ENCODE peak calls at places on chromosome 15, in six cellular contexts. One of them, this sample, is unnamed.

GRCh38 chr15:92244703-92245102 is 149.0 kb upstream of the ST8SIA2 start:
- DNase-seq in H9: no peak
- DNase-seq in endothelial cell: no peak
- DNase-seq in esophagus muscularis mucosa: no peak
- DNase-seq in CD4-positive, alpha-beta T cell: no peak
- DNase-seq in GM10248: no peak
- DNase-seq in this sample: no peak

GRCh38 chr15:99682455-99682854 is 50.8 kb downstream of the LYSMD4 start:
- DNase-seq in endothelial cell: no peak
- DNase-seq in GM10248: no peak
- DNase-seq in CD4-positive, alpha-beta T cell: no peak
- DNase-seq in H9: no peak
- DNase-seq in esophagus muscularis mucosa: no peak
- DNase-seq in this sample: no peak

GRCh38 chr15:27124287-27124830 is 153.4 kb downstream of the GABRG3 start:
- DNase-seq in H9: no peak
- DNase-seq in endothelial cell: no peak
- DNase-seq in CD4-positive, alpha-beta T cell: no peak
- DNase-seq in esophagus muscularis mucosa: peak
- DNase-seq in GM10248: no peak
- DNase-seq in this sample: no peak

GRCh38 chr15:70710714-70711113 is 52.6 kb downstream of the UACA start:
- DNase-seq in endothelial cell: no peak
- DNase-seq in esophagus muscularis mucosa: no peak
- DNase-seq in H9: no peak
- DNase-seq in GM10248: no peak
- DNase-seq in CD4-positive, alpha-beta T cell: no peak
- DNase-seq in this sample: no peak

GRCh38 chr15:85707519-85708338 is 87.0 kb downstream of the KLHL25 start:
- DNase-seq in CD4-positive, alpha-beta T cell: no peak
- DNase-seq in esophagus muscularis mucosa: no peak
- DNase-seq in H9: no peak
- DNase-seq in GM10248: no peak
- DNase-seq in endothelial cell: no peak
- DNase-seq in this sample: no peak

GRCh38 chr15:73965730-73966103 is 26.4 kb downstream of the STOML1 start:
- DNase-seq in endothelial cell: no peak
- DNase-seq in H9: no peak
- DNase-seq in esophagus muscularis mucosa: no peak
- DNase-seq in GM10248: peak
- DNase-seq in CD4-positive, alpha-beta T cell: no peak
- DNase-seq in this sample: no peak

GRCh38 chr15:73232771-73233170 is 136.0 kb downstream of the HCN4 start:
- DNase-seq in esophagus muscularis mucosa: no peak
- DNase-seq in CD4-positive, alpha-beta T cell: no peak
- DNase-seq in endothelial cell: no peak
- DNase-seq in H9: no peak
- DNase-seq in GM10248: no peak
- DNase-seq in this sample: no peak

GRCh38 chr15:44711089-44711355 is at the start of gene PATL2:
- DNase-seq in H9: no peak
- DNase-seq in endothelial cell: no peak
- DNase-seq in GM10248: no peak
- DNase-seq in esophagus muscularis mucosa: no peak
- DNase-seq in CD4-positive, alpha-beta T cell: no peak
- DNase-seq in this sample: no peak

GRCh38 chr15:41465822-41466421 is 27.8 kb upstream of the ITPKA start:
- DNase-seq in esophagus muscularis mucosa: no peak
- DNase-seq in H9: no peak
- DNase-seq in endothelial cell: peak
- DNase-seq in GM10248: peak
- DNase-seq in CD4-positive, alpha-beta T cell: no peak
- DNase-seq in this sample: no peak

GRCh38 chr15:89494941-89495637 is 1.3 kb downstream of the RHCG start:
- DNase-seq in CD4-positive, alpha-beta T cell: no peak
- DNase-seq in esophagus muscularis mucosa: no peak
- DNase-seq in H9: peak
- DNase-seq in GM10248: peak
- DNase-seq in endothelial cell: peak
- DNase-seq in this sample: peak

GRCh38 chr15:78763111-78763795 is 48.0 kb downstream of the ADAMTS7 start:
- DNase-seq in esophagus muscularis mucosa: no peak
- DNase-seq in GM10248: no peak
- DNase-seq in CD4-positive, alpha-beta T cell: no peak
- DNase-seq in H9: no peak
- DNase-seq in endothelial cell: no peak
- DNase-seq in this sample: peak

DNA sequence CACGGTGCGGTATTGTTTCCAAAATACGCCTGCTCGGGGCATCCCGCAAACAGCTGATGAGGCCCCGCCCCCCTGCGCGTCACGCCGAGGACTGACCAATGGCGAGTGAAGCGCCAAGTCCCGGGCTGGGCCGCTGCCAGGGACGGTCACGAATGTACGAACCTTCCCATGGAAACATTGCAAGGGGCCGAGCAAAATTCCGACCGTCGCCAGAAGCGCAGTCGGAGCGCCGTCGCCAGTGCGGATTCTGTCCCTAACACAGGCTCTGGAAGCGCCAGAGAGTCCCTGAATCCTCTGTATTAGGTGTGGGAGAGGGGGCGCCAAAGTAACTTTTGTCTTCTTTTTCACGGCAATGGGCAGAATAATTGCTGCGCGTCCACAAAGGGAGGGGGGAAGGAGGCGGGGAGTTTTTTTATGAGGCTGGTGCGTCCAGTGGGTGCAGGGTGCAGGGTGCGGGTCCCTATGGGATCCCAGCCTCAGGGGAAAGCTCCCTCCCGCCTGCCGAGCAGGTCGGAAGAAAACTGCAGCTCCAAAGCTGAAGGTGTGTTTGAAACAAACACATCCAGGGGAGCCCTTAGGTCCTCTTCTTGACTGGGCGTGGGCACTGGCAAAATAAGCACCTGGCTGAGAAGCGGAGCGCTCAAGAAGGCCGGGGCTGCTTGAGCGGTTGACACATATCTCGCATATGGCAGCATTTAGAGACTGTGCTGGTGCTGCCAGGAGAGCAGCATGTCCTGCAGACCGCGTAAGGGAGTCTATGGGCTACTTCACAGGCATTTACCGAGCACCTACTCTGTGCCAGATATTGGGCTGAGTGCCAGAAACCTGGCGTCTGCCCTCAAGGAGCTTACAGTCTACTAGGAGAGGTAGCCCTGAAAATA is at the start of gene BMF:
- DNase-seq in GM10248: peak
- DNase-seq in CD4-positive, alpha-beta T cell: peak
- DNase-seq in H9: peak
- DNase-seq in endothelial cell: peak
- DNase-seq in esophagus muscularis mucosa: peak
- DNase-seq in this sample: peak
- TF ChIP-seq CTCF in GM10248: no peak
- TF ChIP-seq CTCF in CD4-positive, alpha-beta T cell: peak
- TF ChIP-seq CTCF in H9: peak
- TF ChIP-seq CTCF in endothelial cell: no peak
- TF ChIP-seq CTCF in esophagus muscularis mucosa: peak
- TF ChIP-seq CTCF in this sample: no peak

DNA sequence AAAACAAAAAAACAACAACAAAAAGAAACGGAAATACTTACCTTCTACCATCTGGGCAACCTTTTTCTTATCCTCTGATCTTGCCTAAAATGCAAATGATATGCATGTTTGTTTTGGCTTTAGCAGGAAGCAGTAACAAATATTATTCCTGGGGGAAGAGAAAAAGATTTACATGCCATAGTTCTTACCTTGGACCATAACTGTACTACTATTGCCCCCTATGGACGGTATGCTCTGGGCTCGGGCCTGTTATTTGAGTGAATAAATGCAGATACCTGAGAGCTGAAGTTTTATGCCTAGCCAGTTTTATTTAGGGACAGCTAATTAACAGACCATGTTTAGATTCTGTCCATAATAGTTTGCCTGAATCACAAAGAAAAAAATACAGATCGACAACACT is 12.6 kb upstream of the STARD5 start:
- DNase-seq in endothelial cell: no peak
- DNase-seq in GM10248: peak
- DNase-seq in esophagus muscularis mucosa: no peak
- DNase-seq in H9: no peak
- DNase-seq in CD4-positive, alpha-beta T cell: peak
- DNase-seq in this sample: no peak
- TF ChIP-seq CTCF in endothelial cell: no peak
- TF ChIP-seq CTCF in GM10248: peak
- TF ChIP-seq CTCF in esophagus muscularis mucosa: peak
- TF ChIP-seq CTCF in H9: peak
- TF ChIP-seq CTCF in CD4-positive, alpha-beta T cell: peak
- TF ChIP-seq CTCF in this sample: no peak

GRCh38 chr15:98308117-98308516 is 340.2 kb upstream of the IGF1R start:
- DNase-seq in GM10248: no peak
- DNase-seq in esophagus muscularis mucosa: no peak
- DNase-seq in H9: no peak
- DNase-seq in CD4-positive, alpha-beta T cell: no peak
- DNase-seq in endothelial cell: no peak
- DNase-seq in this sample: no peak
- TF ChIP-seq CTCF in GM10248: no peak
- TF ChIP-seq CTCF in esophagus muscularis mucosa: no peak
- TF ChIP-seq CTCF in H9: peak
- TF ChIP-seq CTCF in CD4-positive, alpha-beta T cell: no peak
- TF ChIP-seq CTCF in endothelial cell: no peak
- TF ChIP-seq CTCF in this sample: no peak

GRCh38 chr15:93458567-93458966 is 369.6 kb upstream of the RGMA start:
- DNase-seq in GM10248: no peak
- DNase-seq in endothelial cell: no peak
- DNase-seq in esophagus muscularis mucosa: no peak
- DNase-seq in CD4-positive, alpha-beta T cell: no peak
- DNase-seq in H9: no peak
- DNase-seq in this sample: no peak

GRCh38 chr15:93459396-93459795 is 370.4 kb upstream of the RGMA start:
- DNase-seq in esophagus muscularis mucosa: no peak
- DNase-seq in GM10248: no peak
- DNase-seq in H9: no peak
- DNase-seq in CD4-positive, alpha-beta T cell: no peak
- DNase-seq in endothelial cell: no peak
- DNase-seq in this sample: no peak

GRCh38 chr15:93466380-93466779 is 377.4 kb upstream of the RGMA start:
- DNase-seq in GM10248: no peak
- DNase-seq in CD4-positive, alpha-beta T cell: no peak
- DNase-seq in H9: no peak
- DNase-seq in endothelial cell: no peak
- DNase-seq in esophagus muscularis mucosa: no peak
- DNase-seq in this sample: no peak

GRCh38 chr15:93460717-93461116 is 371.7 kb upstream of the RGMA start:
- DNase-seq in H9: no peak
- DNase-seq in esophagus muscularis mucosa: no peak
- DNase-seq in GM10248: no peak
- DNase-seq in CD4-positive, alpha-beta T cell: no peak
- DNase-seq in endothelial cell: no peak
- DNase-seq in this sample: no peak

DNA sequence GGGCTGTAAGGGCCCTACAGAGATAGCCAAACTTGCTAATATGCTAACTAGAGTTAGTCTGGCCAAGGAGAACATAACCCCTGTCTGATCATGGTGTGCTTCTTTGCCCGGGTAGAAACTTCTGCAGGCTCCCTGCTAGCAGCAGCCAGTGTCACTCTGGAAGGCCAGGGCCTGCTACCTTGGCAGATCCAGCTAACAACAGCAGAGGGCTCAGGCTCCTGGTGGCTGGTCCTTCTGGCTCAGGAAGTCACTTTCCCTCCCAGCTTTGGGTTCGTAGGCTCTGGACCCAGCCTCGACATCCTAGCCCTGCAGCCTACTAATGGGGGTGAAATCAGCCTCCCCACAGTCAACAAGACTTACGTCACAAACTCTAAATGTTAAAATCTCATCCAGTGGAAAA is 373.7 kb upstream of the RGMA start:
- DNase-seq in esophagus muscularis mucosa: no peak
- DNase-seq in GM10248: no peak
- DNase-seq in CD4-positive, alpha-beta T cell: no peak
- DNase-seq in endothelial cell: no peak
- DNase-seq in H9: no peak
- DNase-seq in this sample: no peak
- TF ChIP-seq CTCF in esophagus muscularis mucosa: no peak
- TF ChIP-seq CTCF in GM10248: no peak
- TF ChIP-seq CTCF in CD4-positive, alpha-beta T cell: no peak
- TF ChIP-seq CTCF in endothelial cell: no peak
- TF ChIP-seq CTCF in H9: peak
- TF ChIP-seq CTCF in this sample: no peak

GRCh38 chr15:75178938-75179772 is 22.5 kb upstream of the C15orf39 start:
- DNase-seq in endothelial cell: no peak
- DNase-seq in CD4-positive, alpha-beta T cell: no peak
- DNase-seq in esophagus muscularis mucosa: no peak
- DNase-seq in H9: no peak
- DNase-seq in GM10248: no peak
- DNase-seq in this sample: no peak

GRCh38 chr15:75181780-75182179 is 19.9 kb upstream of the C15orf39 start:
- DNase-seq in GM10248: no peak
- DNase-seq in endothelial cell: no peak
- DNase-seq in H9: no peak
- DNase-seq in esophagus muscularis mucosa: no peak
- DNase-seq in CD4-positive, alpha-beta T cell: no peak
- DNase-seq in this sample: no peak

GRCh38 chr15:75185271-75186029 is 16.2 kb upstream of the C15orf39 start:
- DNase-seq in endothelial cell: no peak
- DNase-seq in GM10248: no peak
- DNase-seq in CD4-positive, alpha-beta T cell: no peak
- DNase-seq in esophagus muscularis mucosa: no peak
- DNase-seq in H9: no peak
- DNase-seq in this sample: no peak

GRCh38 chr15:75179773-75180140 is 21.9 kb upstream of the C15orf39 start:
- DNase-seq in esophagus muscularis mucosa: no peak
- DNase-seq in CD4-positive, alpha-beta T cell: no peak
- DNase-seq in H9: no peak
- DNase-seq in GM10248: no peak
- DNase-seq in endothelial cell: no peak
- DNase-seq in this sample: no peak

DNA sequence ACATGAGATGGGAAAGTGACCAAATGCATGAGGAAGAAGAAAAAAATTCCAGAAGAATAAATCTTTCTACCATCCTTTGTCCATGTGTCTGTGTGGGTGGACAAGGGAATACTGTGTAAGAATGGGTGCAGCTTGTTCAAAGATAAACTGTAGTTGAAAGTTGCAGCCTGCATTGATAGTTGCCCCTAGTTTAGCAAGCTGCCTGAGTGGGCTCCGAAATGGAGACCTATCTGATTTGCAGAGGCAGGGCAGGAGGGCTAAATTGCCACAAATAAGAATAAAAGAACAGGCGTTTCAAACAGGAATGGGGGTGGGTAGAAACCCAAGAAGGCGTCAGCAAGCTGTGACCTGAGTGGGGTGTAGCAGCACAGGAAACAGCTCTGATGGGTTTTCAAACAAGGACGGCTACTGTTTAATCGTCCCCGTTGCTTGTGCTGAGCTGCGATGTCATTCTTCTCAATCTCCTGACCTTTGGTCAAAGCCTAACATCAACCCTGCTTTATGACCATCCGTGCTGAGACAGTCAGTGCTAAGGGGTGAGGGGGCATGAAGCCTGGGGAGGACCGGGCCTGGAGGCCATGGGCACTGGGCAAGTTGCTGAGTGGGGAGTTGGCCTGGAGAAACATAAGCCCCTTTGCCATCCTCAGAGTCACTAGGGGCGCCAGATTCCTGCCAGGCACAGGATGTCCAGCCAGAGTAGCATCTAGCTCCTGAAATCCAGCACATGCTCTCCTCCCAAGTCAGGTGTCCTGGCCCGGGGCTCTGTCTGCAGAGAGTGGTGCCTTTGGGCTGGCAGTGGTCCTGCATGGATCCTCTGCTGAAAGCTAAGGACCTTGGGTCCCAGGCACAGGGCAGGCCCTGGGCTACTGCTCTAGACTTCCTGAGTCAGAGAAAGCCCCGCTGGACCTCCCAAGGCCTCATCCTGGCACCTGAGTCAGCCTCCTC is 19.2 kb upstream of the C15orf39 start:
- DNase-seq in CD4-positive, alpha-beta T cell: no peak
- DNase-seq in GM10248: no peak
- DNase-seq in esophagus muscularis mucosa: no peak
- DNase-seq in H9: peak
- DNase-seq in endothelial cell: no peak
- DNase-seq in this sample: no peak
- TF ChIP-seq CTCF in CD4-positive, alpha-beta T cell: no peak
- TF ChIP-seq CTCF in GM10248: no peak
- TF ChIP-seq CTCF in esophagus muscularis mucosa: no peak
- TF ChIP-seq CTCF in H9: peak
- TF ChIP-seq CTCF in endothelial cell: no peak
- TF ChIP-seq CTCF in this sample: no peak